ENCODE peak calls at places on chromosomes 12 and 14, in nine cellular contexts. H is cardiac muscle cell; U is kidney epithelial cell; R is tibial artery; X is CD8-positive, alpha-beta T cell; E is right lobe of liver; W is esophagus muscularis mucosa; Y is PC-3; V is endothelial cell. G is an unnamed sample.

GRCh38 chr14:101032433-101032832 is 128.9 kb upstream of the RTL1 start:
- DNase-seq in H (no peak), U (no peak), R (peak; percentile 10), X (no peak), E (no peak), W (no peak), Y (no peak), V (no peak), G (peak; percentile 3)

GRCh38 chr14:76729195-76729594 is 32.1 kb upstream of the VASH1 start:
- DNase-seq in H (no peak), U (no peak), R (no peak), X (no peak), E (no peak), W (no peak), Y (no peak), V (no peak), G (no peak)

GRCh38 chr12:42469355-42470006 is 120.1 kb downstream of the PRICKLE1 start:
- DNase-seq in H (no peak), U (no peak), R (no peak), X (no peak), E (no peak), W (no peak), Y (no peak), V (no peak), G (peak; percentile 53)

GRCh38 chr14:73834258-73834620 is 17.4 kb upstream of the PTGR2 start:
- DNase-seq in H (no peak), U (no peak), R (no peak), X (no peak), E (no peak), W (no peak), Y (no peak), V (no peak), G (no peak)

GRCh38 chr12:88362439-88362838 is 217.8 kb downstream of the KITLG start:
- DNase-seq in H (no peak), U (no peak), R (no peak), X (no peak), E (no peak), W (no peak), Y (peak; percentile 67), V (no peak), G (no peak)

GRCh38 chr14:105430535-105430934 is 10.9 kb downstream of the MTA1 start:
- DNase-seq in H (no peak), U (no peak), R (no peak), X (no peak), E (no peak), W (no peak), Y (peak; percentile 97), V (no peak), G (no peak)

GRCh38 chr12:122184522-122184921 is 1.6 kb downstream of the LRRC43 start:
- DNase-seq in H (no peak), U (no peak), R (no peak), X (no peak), E (no peak), W (no peak), Y (no peak), V (no peak), G (no peak)

GRCh38 chr14:36513451-36514277 is 6.4 kb downstream of the NKX2-1 start:
- DNase-seq in H (peak; percentile 54), U (no peak), R (no peak), X (no peak), E (no peak), W (no peak), Y (no peak), V (no peak), G (no peak)

GRCh38 chr14:100839573-100840175 is 13.8 kb downstream of the MEG3 start:
- DNase-seq in H (peak; percentile 41), U (no peak), R (no peak), X (no peak), E (no peak), W (no peak), Y (no peak), V (no peak), G (no peak)

GRCh38 chr14:69154779-69155178 is 1.9 kb upstream of the DCAF5 start:
- DNase-seq in H (peak; percentile 48), U (no peak), R (no peak), X (no peak), E (no peak), W (no peak), Y (peak; percentile 70), V (no peak), G (no peak)

GRCh38 chr14:31879661-31880348 is 197.3 kb upstream of the ARHGAP5 start:
- DNase-seq in H (no peak), U (no peak), R (no peak), X (no peak), E (no peak), W (no peak), Y (no peak), V (no peak), G (no peak)

GRCh38 chr12:53981652-53982565 is 3.0 kb upstream of the HOXC10 start:
- DNase-seq in H (no peak), U (no peak), R (no peak), X (no peak), E (peak; percentile 28), W (no peak), Y (no peak), V (no peak), G (no peak)

GRCh38 chr12:54207539-54208267 is 18.9 kb upstream of the SMUG1 start:
- DNase-seq in H (peak; percentile 80), U (no peak), R (peak; percentile 78), X (peak; percentile 69), E (peak; percentile 76), W (no peak), Y (peak; percentile 88), V (peak; percentile 90), G (no peak)

GRCh38 chr14:59251811-59252771 is 63.6 kb downstream of the DAAM1 start:
- DNase-seq in H (peak; percentile 70), U (no peak), R (no peak), X (no peak), E (no peak), W (no peak), Y (no peak), V (no peak), G (no peak)

GRCh38 chr14:96614528-96614927 is 112.3 kb downstream of the PAPOLA start:
- DNase-seq in H (no peak), U (no peak), R (no peak), X (no peak), E (no peak), W (no peak), Y (no peak), V (no peak), G (no peak)

GRCh38 chr12:52925717-52926595 is 21.1 kb upstream of the KRT8 start:
- DNase-seq in H (no peak), U (no peak), R (no peak), X (no peak), E (peak; percentile 68), W (no peak), Y (peak; percentile 95), V (no peak), G (no peak)

DNA sequence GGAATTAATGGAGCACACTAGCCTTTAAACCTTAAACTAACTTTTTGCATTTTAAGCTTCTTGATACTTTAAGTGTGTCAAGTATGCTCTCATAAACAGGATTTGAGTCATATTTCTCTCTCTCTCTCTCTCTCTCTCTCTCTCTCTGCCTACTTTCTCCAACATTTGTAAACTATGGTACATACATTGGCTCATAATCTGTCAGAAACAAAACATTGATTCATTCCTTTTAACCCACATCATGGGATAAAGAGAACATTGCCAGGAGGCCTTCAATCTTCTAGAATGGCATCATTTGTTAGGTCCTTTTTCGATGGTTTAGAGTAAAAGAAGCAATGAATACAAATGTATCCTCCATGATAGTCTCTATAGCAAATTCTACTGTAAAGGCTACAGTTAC is 81.6 kb upstream of the RERGL start:
- DNase-seq in H (no peak), U (no peak), R (no peak), X (no peak), E (no peak), W (no peak), Y (peak; percentile 1), V (no peak), G (no peak)
- TF ChIP-seq CTCF in H (no peak), U (no peak), R (no peak), X (no peak), E (no peak), W (no peak), Y (no peak), V (no peak), G (no peak)

GRCh38 chr14:85195872-85196477 is 334.0 kb upstream of the FLRT2 start:
- DNase-seq in H (no peak), U (no peak), R (no peak), X (no peak), E (no peak), W (no peak), Y (peak; percentile 19), V (no peak), G (no peak)
- TF ChIP-seq CTCF in H (peak; percentile 66), U (peak; percentile 61), R (peak; percentile 40), X (no peak), E (peak; percentile 54), W (peak; percentile 15), Y (peak; percentile 60), V (peak; percentile 49), G (peak; percentile 41)

GRCh38 chr14:23442721-23443356 is 7.4 kb upstream of the MYH7 start:
- DNase-seq in H (peak; percentile 92), U (no peak), R (no peak), X (no peak), E (no peak), W (no peak), Y (no peak), V (no peak), G (no peak)
- TF ChIP-seq CTCF in H (no peak), U (no peak), R (no peak), X (no peak), E (no peak), W (no peak), Y (no peak), V (no peak), G (no peak)

GRCh38 chr12:112998997-112999767 is 20.9 kb downstream of the OAS2 start:
- DNase-seq in H (no peak), U (no peak), R (no peak), X (no peak), E (no peak), W (no peak), Y (no peak), V (no peak), G (no peak)

GRCh38 chr12:113002676-113003075 is 24.4 kb downstream of the OAS2 start:
- DNase-seq in H (no peak), U (no peak), R (no peak), X (no peak), E (no peak), W (no peak), Y (no peak), V (no peak), G (no peak)

GRCh38 chr12:113000433-113000832 is 22.1 kb downstream of the OAS2 start:
- DNase-seq in H (no peak), U (no peak), R (no peak), X (no peak), E (no peak), W (no peak), Y (no peak), V (no peak), G (no peak)

GRCh38 chr12:113003631-113004030 is 25.3 kb downstream of the OAS2 start:
- DNase-seq in H (no peak), U (no peak), R (no peak), X (no peak), E (no peak), W (no peak), Y (no peak), V (no peak), G (no peak)

DNA sequence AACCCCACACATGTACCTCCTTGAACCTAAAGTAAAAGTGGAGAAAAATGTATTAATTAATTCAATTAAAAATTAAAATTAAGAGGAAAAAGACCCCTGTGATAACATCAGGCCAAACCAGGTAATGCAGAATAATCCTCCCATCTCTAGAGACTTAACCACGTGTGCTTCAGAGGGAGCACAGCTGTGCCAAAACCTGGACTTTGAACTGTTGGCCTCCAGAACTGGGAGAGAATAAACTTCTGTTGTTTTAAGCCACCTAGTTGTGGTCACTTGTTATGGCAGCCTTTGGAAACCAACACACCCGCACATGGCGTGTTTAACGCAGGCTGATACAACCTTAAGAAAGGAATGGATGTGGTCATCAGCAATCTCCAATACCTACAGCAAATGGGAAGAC is 23.8 kb downstream of the OAS2 start:
- DNase-seq in H (no peak), U (no peak), R (no peak), X (no peak), E (no peak), W (no peak), Y (no peak), V (no peak), G (no peak)
- TF ChIP-seq CTCF in H (no peak), U (no peak), R (no peak), X (no peak), E (peak; percentile 53), W (no peak), Y (no peak), V (peak; percentile 48), G (no peak)